ENCODE peak calls at places on chromosomes 2 and 18, in ten cellular contexts. One of them, this sample, is unnamed.

GRCh38 chr2:163794635-163795034 is 58.8 kb upstream of the FIGN start:
- DNase-seq in GM23248: peak
- DNase-seq in ureter: no peak
- DNase-seq in Peyer's patch: no peak
- DNase-seq in choroid plexus epithelial cell: peak
- DNase-seq in right lobe of liver: no peak
- DNase-seq in ecto neural progenitor cell: no peak
- DNase-seq in left lobe of liver: no peak
- DNase-seq in GM12892: no peak
- DNase-seq in NCI-H1105 treated with DMSO at 0.1 percent for 48 hours: no peak
- DNase-seq in this sample: peak

GRCh38 chr2:96251721-96252292 is 14.0 kb downstream of the TMEM127 start:
- DNase-seq in choroid plexus epithelial cell: peak
- DNase-seq in ureter: peak
- DNase-seq in GM23248: peak
- DNase-seq in ecto neural progenitor cell: peak
- DNase-seq in right lobe of liver: peak
- DNase-seq in NCI-H1105 treated with DMSO at 0.1 percent for 48 hours: peak
- DNase-seq in Peyer's patch: peak
- DNase-seq in GM12892: no peak
- DNase-seq in left lobe of liver: no peak
- DNase-seq in this sample: peak

GRCh38 chr2:237180987-237181386 is 95.3 kb downstream of the COPS8 start:
- DNase-seq in left lobe of liver: no peak
- DNase-seq in ureter: no peak
- DNase-seq in choroid plexus epithelial cell: no peak
- DNase-seq in NCI-H1105 treated with DMSO at 0.1 percent for 48 hours: no peak
- DNase-seq in GM12892: no peak
- DNase-seq in Peyer's patch: no peak
- DNase-seq in GM23248: no peak
- DNase-seq in ecto neural progenitor cell: no peak
- DNase-seq in right lobe of liver: no peak
- DNase-seq in this sample: no peak

GRCh38 chr18:59918320-59918755 is 18.5 kb downstream of the PMAIP1 start:
- DNase-seq in NCI-H1105 treated with DMSO at 0.1 percent for 48 hours: peak
- DNase-seq in GM12892: no peak
- DNase-seq in Peyer's patch: peak
- DNase-seq in ureter: peak
- DNase-seq in ecto neural progenitor cell: no peak
- DNase-seq in GM23248: peak
- DNase-seq in right lobe of liver: peak
- DNase-seq in left lobe of liver: no peak
- DNase-seq in choroid plexus epithelial cell: no peak
- DNase-seq in this sample: peak

GRCh38 chr2:26978061-26978596 is 7.7 kb downstream of the MAPRE3 start:
- DNase-seq in Peyer's patch: peak
- DNase-seq in NCI-H1105 treated with DMSO at 0.1 percent for 48 hours: peak
- DNase-seq in choroid plexus epithelial cell: no peak
- DNase-seq in left lobe of liver: peak
- DNase-seq in ecto neural progenitor cell: no peak
- DNase-seq in ureter: peak
- DNase-seq in GM12892: no peak
- DNase-seq in GM23248: peak
- DNase-seq in right lobe of liver: peak
- DNase-seq in this sample: no peak

GRCh38 chr2:45469314-45470099 is 141.6 kb downstream of the SRBD1 start:
- DNase-seq in left lobe of liver: peak
- DNase-seq in right lobe of liver: no peak
- DNase-seq in GM23248: no peak
- DNase-seq in Peyer's patch: no peak
- DNase-seq in GM12892: no peak
- DNase-seq in NCI-H1105 treated with DMSO at 0.1 percent for 48 hours: peak
- DNase-seq in ureter: no peak
- DNase-seq in ecto neural progenitor cell: no peak
- DNase-seq in choroid plexus epithelial cell: peak
- DNase-seq in this sample: peak

GRCh38 chr2:229176136-229176535 is 95.0 kb downstream of the PID1 start:
- DNase-seq in ureter: no peak
- DNase-seq in right lobe of liver: no peak
- DNase-seq in GM12892: no peak
- DNase-seq in Peyer's patch: no peak
- DNase-seq in NCI-H1105 treated with DMSO at 0.1 percent for 48 hours: no peak
- DNase-seq in choroid plexus epithelial cell: no peak
- DNase-seq in ecto neural progenitor cell: no peak
- DNase-seq in left lobe of liver: no peak
- DNase-seq in GM23248: no peak
- DNase-seq in this sample: no peak

GRCh38 chr2:11955314-11955713 is 208.9 kb downstream of the LPIN1 start:
- DNase-seq in ureter: no peak
- DNase-seq in GM23248: peak
- DNase-seq in choroid plexus epithelial cell: no peak
- DNase-seq in right lobe of liver: no peak
- DNase-seq in Peyer's patch: no peak
- DNase-seq in NCI-H1105 treated with DMSO at 0.1 percent for 48 hours: no peak
- DNase-seq in GM12892: no peak
- DNase-seq in ecto neural progenitor cell: no peak
- DNase-seq in left lobe of liver: no peak
- DNase-seq in this sample: no peak

GRCh38 chr2:58923869-58924268 is 682.7 kb upstream of the FANCL start:
- DNase-seq in ureter: no peak
- DNase-seq in NCI-H1105 treated with DMSO at 0.1 percent for 48 hours: no peak
- DNase-seq in choroid plexus epithelial cell: peak
- DNase-seq in left lobe of liver: no peak
- DNase-seq in ecto neural progenitor cell: no peak
- DNase-seq in Peyer's patch: no peak
- DNase-seq in GM12892: no peak
- DNase-seq in GM23248: peak
- DNase-seq in right lobe of liver: no peak
- DNase-seq in this sample: no peak

GRCh38 chr2:203341741-203342310 is 13.6 kb downstream of the ABI2 start:
- DNase-seq in ecto neural progenitor cell: no peak
- DNase-seq in Peyer's patch: no peak
- DNase-seq in right lobe of liver: no peak
- DNase-seq in left lobe of liver: no peak
- DNase-seq in GM23248: peak
- DNase-seq in NCI-H1105 treated with DMSO at 0.1 percent for 48 hours: no peak
- DNase-seq in ureter: no peak
- DNase-seq in GM12892: no peak
- DNase-seq in choroid plexus epithelial cell: peak
- DNase-seq in this sample: peak

GRCh38 chr2:49002750-49003149 is 151.6 kb downstream of the FSHR start:
- DNase-seq in Peyer's patch: no peak
- DNase-seq in GM12892: no peak
- DNase-seq in ureter: no peak
- DNase-seq in left lobe of liver: no peak
- DNase-seq in right lobe of liver: no peak
- DNase-seq in choroid plexus epithelial cell: peak
- DNase-seq in ecto neural progenitor cell: no peak
- DNase-seq in NCI-H1105 treated with DMSO at 0.1 percent for 48 hours: no peak
- DNase-seq in GM23248: peak
- DNase-seq in this sample: peak

GRCh38 chr2:52881606-52882005 is 886.0 kb upstream of the CHAC2 start:
- DNase-seq in left lobe of liver: no peak
- DNase-seq in right lobe of liver: no peak
- DNase-seq in NCI-H1105 treated with DMSO at 0.1 percent for 48 hours: no peak
- DNase-seq in GM23248: no peak
- DNase-seq in GM12892: no peak
- DNase-seq in choroid plexus epithelial cell: peak
- DNase-seq in ureter: no peak
- DNase-seq in ecto neural progenitor cell: no peak
- DNase-seq in Peyer's patch: no peak
- DNase-seq in this sample: no peak

GRCh38 chr2:183195397-183195796 is 71.2 kb downstream of the NUP35 start:
- DNase-seq in NCI-H1105 treated with DMSO at 0.1 percent for 48 hours: no peak
- DNase-seq in right lobe of liver: no peak
- DNase-seq in GM23248: no peak
- DNase-seq in GM12892: no peak
- DNase-seq in left lobe of liver: no peak
- DNase-seq in ureter: no peak
- DNase-seq in choroid plexus epithelial cell: no peak
- DNase-seq in ecto neural progenitor cell: no peak
- DNase-seq in Peyer's patch: no peak
- DNase-seq in this sample: no peak

GRCh38 chr2:84701880-84702279 is 179.0 kb downstream of the TRABD2A start:
- DNase-seq in GM12892: no peak
- DNase-seq in right lobe of liver: no peak
- DNase-seq in GM23248: peak
- DNase-seq in left lobe of liver: no peak
- DNase-seq in ureter: no peak
- DNase-seq in ecto neural progenitor cell: no peak
- DNase-seq in choroid plexus epithelial cell: peak
- DNase-seq in NCI-H1105 treated with DMSO at 0.1 percent for 48 hours: no peak
- DNase-seq in Peyer's patch: no peak
- DNase-seq in this sample: peak

GRCh38 chr2:236764716-236765115 is 195.1 kb downstream of the ACKR3 start:
- DNase-seq in right lobe of liver: no peak
- DNase-seq in NCI-H1105 treated with DMSO at 0.1 percent for 48 hours: no peak
- DNase-seq in Peyer's patch: no peak
- DNase-seq in left lobe of liver: peak
- DNase-seq in choroid plexus epithelial cell: no peak
- DNase-seq in ecto neural progenitor cell: no peak
- DNase-seq in ureter: no peak
- DNase-seq in GM12892: no peak
- DNase-seq in GM23248: no peak
- DNase-seq in this sample: no peak

GRCh38 chr2:100033976-100034375 is 108.4 kb downstream of the AFF3 start:
- DNase-seq in GM12892: no peak
- DNase-seq in Peyer's patch: no peak
- DNase-seq in right lobe of liver: no peak
- DNase-seq in GM23248: no peak
- DNase-seq in left lobe of liver: no peak
- DNase-seq in ecto neural progenitor cell: no peak
- DNase-seq in choroid plexus epithelial cell: no peak
- DNase-seq in NCI-H1105 treated with DMSO at 0.1 percent for 48 hours: no peak
- DNase-seq in ureter: no peak
- DNase-seq in this sample: no peak